ENCODE peak calls at places on chromosomes 5 and 9, in four cellular contexts. G, W, Z and E are unnamed samples.
A peak's percentile ranks its signal among the peaks of the same experiment; 100 is the strongest.

GRCh38 chr9:136264046-136264802 is 18.6 kb upstream of the QSOX2 start:
- DNase-seq in G (no peak), W (no peak), Z (no peak), E (no peak)

GRCh38 chr9:121721770-121722169 is 70.3 kb downstream of the DAB2IP start:
- DNase-seq in G (no peak), W (no peak), Z (no peak), E (no peak)

GRCh38 chr5:140346348-140347221 is at the start of gene HBEGF:
- DNase-seq in G (no peak), W (peak; percentile 97), Z (peak; percentile 63), E (peak; percentile 92)

GRCh38 chr9:114790521-114790920 is 15.3 kb downstream of the TNFSF15 start:
- DNase-seq in G (no peak), W (no peak), Z (peak; percentile 2), E (no peak)

GRCh38 chr5:6356578-6357164 is 21.7 kb downstream of the MED10 start:
- DNase-seq in G (no peak), W (no peak), Z (no peak), E (no peak)

GRCh38 chr5:110414360-110414759 is 312.1 kb downstream of the TMEM232 start:
- DNase-seq in G (no peak), W (no peak), Z (peak; percentile 8), E (no peak)

GRCh38 chr5:139597134-139597533 is 36.0 kb downstream of the UBE2D2 start:
- DNase-seq in G (no peak), W (no peak), Z (no peak), E (no peak)

GRCh38 chr5:27516437-27516836 is 478.1 kb upstream of the CDH9 start:
- DNase-seq in G (no peak), W (no peak), Z (no peak), E (no peak)

GRCh38 chr9:37025381-37026084 is 8.5 kb downstream of the PAX5 start:
- DNase-seq in G (no peak), W (no peak), Z (no peak), E (no peak)

DNA sequence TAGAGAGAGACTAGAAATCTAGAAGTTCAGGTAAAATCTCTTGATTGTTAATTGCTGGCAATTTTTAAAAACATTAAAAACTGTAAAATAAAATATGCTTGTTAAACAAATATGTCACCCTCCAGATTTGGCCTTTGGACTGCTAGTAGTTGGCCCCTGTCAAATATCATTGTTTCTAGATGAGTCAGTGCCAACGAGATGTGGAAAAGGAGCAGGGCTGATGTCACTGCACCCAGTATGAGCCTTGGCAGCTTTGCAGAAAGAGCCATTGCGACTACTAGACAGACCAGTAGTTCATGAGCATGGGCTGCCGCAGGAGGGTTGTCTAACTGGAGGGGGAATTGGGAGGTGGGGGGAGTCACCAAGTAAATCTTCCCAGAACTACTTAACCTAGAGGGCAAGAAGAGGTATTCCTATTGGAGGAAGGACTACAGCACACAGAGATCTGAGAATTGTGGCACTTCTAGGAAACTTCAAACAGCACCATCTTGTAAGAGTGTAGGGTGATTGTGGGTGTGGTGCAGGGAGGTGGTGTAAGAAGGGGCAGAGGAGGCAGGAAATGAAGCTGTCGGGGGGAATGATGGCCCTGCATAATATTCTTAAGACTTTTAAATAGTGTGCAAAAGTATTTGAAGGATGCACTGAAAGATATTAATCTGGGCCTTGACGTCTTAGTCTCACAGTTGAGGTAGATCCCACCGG is 7.1 kb upstream of the DOCK2 start:
- DNase-seq in G (no peak), W (no peak), Z (peak; percentile 21), E (no peak)
- TF ChIP-seq SP1 in G (no peak), W (no peak), Z (no peak), E (no peak)

GRCh38 chr5:77972545-77973252 is 196.6 kb upstream of the TBCA start:
- DNase-seq in G (no peak), W (no peak), Z (no peak), E (no peak)
- TF ChIP-seq FOXK2 in G (no peak), W (no peak), Z (no peak), E (no peak)

DNA sequence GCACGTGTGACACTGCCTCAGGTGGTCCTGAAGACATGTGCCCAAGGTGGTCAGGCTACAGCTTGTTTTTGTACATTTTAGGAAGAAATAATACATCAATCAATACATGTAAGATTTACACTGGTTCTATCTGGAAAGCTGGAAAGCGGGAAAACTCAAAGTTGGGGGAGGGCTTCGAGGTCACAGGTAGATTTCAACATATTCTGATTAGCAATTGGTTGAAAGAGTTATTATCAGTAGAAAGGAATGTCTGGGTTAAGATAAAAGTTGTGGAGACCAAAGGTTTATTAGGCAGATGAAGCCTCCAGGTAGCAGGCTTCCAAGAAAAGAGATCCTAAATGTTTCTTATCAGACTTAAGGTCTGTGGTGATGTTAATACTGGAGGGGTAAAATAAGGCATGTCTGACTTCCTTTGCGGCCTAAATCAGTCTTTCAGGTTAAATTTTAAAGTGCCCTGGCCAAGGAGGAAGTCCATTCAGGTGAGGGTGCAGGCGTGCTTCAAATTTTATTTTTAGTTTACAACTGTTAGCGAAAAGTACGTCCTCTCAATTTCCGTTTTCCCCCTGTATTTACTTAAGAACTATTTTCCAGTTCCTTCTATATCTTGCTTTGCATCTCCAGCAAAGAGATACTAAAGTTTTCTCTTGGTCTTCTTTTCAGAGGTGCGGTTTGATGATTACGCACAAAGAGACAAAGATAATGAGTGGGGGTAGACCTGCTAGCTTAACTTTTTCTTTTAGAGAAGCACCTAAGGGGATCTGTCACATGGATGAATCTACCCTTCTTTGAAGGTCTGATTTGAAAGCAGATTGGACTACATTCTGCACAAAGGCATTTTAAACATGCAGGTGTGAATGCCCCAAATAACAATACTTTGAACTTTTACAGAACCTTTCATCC is 578.6 kb downstream of the RAB3C start:
- DNase-seq in G (no peak), W (no peak), Z (no peak), E (no peak)
- TF ChIP-seq TARDBP in G (no peak), W (no peak), Z (no peak), E (no peak)

GRCh38 chr5:41334758-41335157 is 121.4 kb upstream of the C6 start:
- DNase-seq in G (no peak), W (no peak), Z (no peak), E (no peak)
- TF ChIP-seq SP1 in G (no peak), W (no peak), Z (no peak), E (no peak)

GRCh38 chr9:676780-677458 is 164.6 kb upstream of the DMRT1 start:
- DNase-seq in G (no peak), W (no peak), Z (peak; percentile 86), E (no peak)
- TF ChIP-seq FOXK2 in G (no peak), W (no peak), Z (peak; percentile 33), E (no peak)

GRCh38 chr9:107337676-107338590 is 54.9 kb downstream of the RAD23B start:
- DNase-seq in G (no peak), W (no peak), Z (no peak), E (no peak)
- TF ChIP-seq TARDBP in G (no peak), W (no peak), Z (no peak), E (no peak)

GRCh38 chr9:14783358-14783757 is 60.8 kb upstream of the CER1 start:
- DNase-seq in G (no peak), W (no peak), Z (peak; percentile 71), E (no peak)

GRCh38 chr9:14793389-14793788 is 70.9 kb upstream of the CER1 start:
- DNase-seq in G (no peak), W (no peak), Z (no peak), E (no peak)

GRCh38 chr9:14790628-14791027 is 68.1 kb upstream of the CER1 start:
- DNase-seq in G (no peak), W (no peak), Z (no peak), E (no peak)

GRCh38 chr9:14788846-14789245 is 66.3 kb upstream of the CER1 start:
- DNase-seq in G (no peak), W (no peak), Z (no peak), E (no peak)
- TF ChIP-seq SP1 in G (no peak), W (no peak), Z (no peak), E (no peak)

GRCh38 chr5:115126303-115126702 is 43.4 kb downstream of the TRIM36 start:
- DNase-seq in G (no peak), W (no peak), Z (no peak), E (no peak)
- TF ChIP-seq FOXK2 in G (no peak), W (no peak), Z (no peak), E (no peak)

GRCh38 chr5:24005384-24005783 is 498.0 kb downstream of the PRDM9 start:
- DNase-seq in G (no peak), W (no peak), Z (no peak), E (no peak)
- TF ChIP-seq TARDBP in G (no peak), W (no peak), Z (no peak), E (no peak)